ENCODE peak calls at places on chromosomes 3 and 15, in six cellular contexts. One of them, this sample, is unnamed.

GRCh38 chr3:173008978-173009377 is 132.1 kb downstream of the SPATA16 start:
- DNase-seq in HCT116: no peak
- DNase-seq in neuronal stem cell: no peak
- DNase-seq in fibroblast of lung: no peak
- DNase-seq in mesendoderm: no peak
- DNase-seq in neural progenitor cell: no peak
- DNase-seq in this sample: no peak

GRCh38 chr3:114362815-114363214 is 69.0 kb downstream of the TIGIT start:
- DNase-seq in HCT116: peak; percentile 33
- DNase-seq in neuronal stem cell: no peak
- DNase-seq in fibroblast of lung: peak; percentile 65
- DNase-seq in mesendoderm: peak; percentile 18
- DNase-seq in neural progenitor cell: no peak
- DNase-seq in this sample: no peak

GRCh38 chr15:57332326-57332725 is 44.0 kb upstream of the CGNL1 start:
- DNase-seq in HCT116: no peak
- DNase-seq in neuronal stem cell: no peak
- DNase-seq in fibroblast of lung: no peak
- DNase-seq in mesendoderm: no peak
- DNase-seq in neural progenitor cell: no peak
- DNase-seq in this sample: no peak

GRCh38 chr15:75089781-75090734 is 66.7 kb downstream of the PPCDC start:
- DNase-seq in HCT116: no peak
- DNase-seq in neuronal stem cell: no peak
- DNase-seq in fibroblast of lung: no peak
- DNase-seq in mesendoderm: peak; percentile 13
- DNase-seq in neural progenitor cell: no peak
- DNase-seq in this sample: no peak

GRCh38 chr15:70761931-70762468 is 1.4 kb downstream of the UACA start:
- DNase-seq in HCT116: no peak
- DNase-seq in neuronal stem cell: no peak
- DNase-seq in fibroblast of lung: peak; percentile 19
- DNase-seq in mesendoderm: no peak
- DNase-seq in neural progenitor cell: no peak
- DNase-seq in this sample: no peak

GRCh38 chr3:54780336-54780735 is 147.5 kb downstream of the LRTM1 start:
- DNase-seq in HCT116: no peak
- DNase-seq in neuronal stem cell: no peak
- DNase-seq in fibroblast of lung: no peak
- DNase-seq in mesendoderm: no peak
- DNase-seq in neural progenitor cell: no peak
- DNase-seq in this sample: no peak

GRCh38 chr3:190053919-190054672 is 66.6 kb downstream of the P3H2 start:
- DNase-seq in HCT116: peak; percentile 68
- DNase-seq in neuronal stem cell: no peak
- DNase-seq in fibroblast of lung: peak; percentile 75
- DNase-seq in mesendoderm: peak; percentile 77
- DNase-seq in neural progenitor cell: no peak
- DNase-seq in this sample: no peak

GRCh38 chr3:197256104-197256503 is 42.3 kb downstream of the DLG1 start:
- DNase-seq in HCT116: no peak
- DNase-seq in neuronal stem cell: no peak
- DNase-seq in fibroblast of lung: no peak
- DNase-seq in mesendoderm: no peak
- DNase-seq in neural progenitor cell: peak; percentile 41
- DNase-seq in this sample: no peak

GRCh38 chr15:79401301-79401700 is 30.8 kb upstream of the MINAR1 start:
- DNase-seq in HCT116: no peak
- DNase-seq in neuronal stem cell: no peak
- DNase-seq in fibroblast of lung: no peak
- DNase-seq in mesendoderm: no peak
- DNase-seq in neural progenitor cell: no peak
- DNase-seq in this sample: no peak

GRCh38 chr3:62041681-62042080 is 331.7 kb downstream of the FEZF2 start:
- DNase-seq in HCT116: no peak
- DNase-seq in neuronal stem cell: no peak
- DNase-seq in fibroblast of lung: no peak
- DNase-seq in mesendoderm: no peak
- DNase-seq in neural progenitor cell: no peak
- DNase-seq in this sample: no peak

GRCh38 chr3:120177907-120178306 is 83.7 kb upstream of the GSK3B start:
- DNase-seq in HCT116: no peak
- DNase-seq in neuronal stem cell: no peak
- DNase-seq in fibroblast of lung: peak; percentile 19
- DNase-seq in mesendoderm: peak; percentile 87
- DNase-seq in neural progenitor cell: no peak
- DNase-seq in this sample: peak; percentile 76

GRCh38 chr3:71581451-71581980 is 2.0 kb downstream of the FOXP1 start:
- DNase-seq in HCT116: no peak
- DNase-seq in neuronal stem cell: no peak
- DNase-seq in fibroblast of lung: no peak
- DNase-seq in mesendoderm: peak; percentile 65
- DNase-seq in neural progenitor cell: peak; percentile 65
- DNase-seq in this sample: peak; percentile 79

GRCh38 chr3:53935283-53935901 is 43.7 kb upstream of the SELENOK start:
- DNase-seq in HCT116: no peak
- DNase-seq in neuronal stem cell: no peak
- DNase-seq in fibroblast of lung: no peak
- DNase-seq in mesendoderm: no peak
- DNase-seq in neural progenitor cell: no peak
- DNase-seq in this sample: no peak

GRCh38 chr3:66428733-66429132 is 72.1 kb downstream of the LRIG1 start:
- DNase-seq in HCT116: no peak
- DNase-seq in neuronal stem cell: no peak
- DNase-seq in fibroblast of lung: peak; percentile 99
- DNase-seq in mesendoderm: peak; percentile 79
- DNase-seq in neural progenitor cell: no peak
- DNase-seq in this sample: no peak
- H3K27ac ChIP-seq in HCT116: no peak overlapping the region
- H3K27ac ChIP-seq in neuronal stem cell: peak overlapping the region; percentile 35
- H3K27ac ChIP-seq in fibroblast of lung: peak overlapping the region; percentile 86
- H3K27ac ChIP-seq in mesendoderm: no peak overlapping the region
- H3K27ac ChIP-seq in neural progenitor cell: peak overlapping the region; percentile 66
- H3K27ac ChIP-seq in this sample: peak overlapping the region; percentile 51

GRCh38 chr15:48644827-48645557 is 517 bp downstream of the FBN1 start:
- DNase-seq in HCT116: no peak
- DNase-seq in neuronal stem cell: peak; percentile 65
- DNase-seq in fibroblast of lung: peak; percentile 76
- DNase-seq in mesendoderm: peak; percentile 84
- DNase-seq in neural progenitor cell: peak; percentile 89
- DNase-seq in this sample: peak; percentile 86

GRCh38 chr15:48643236-48643635 is 2.3 kb downstream of the FBN1 start:
- DNase-seq in HCT116: no peak
- DNase-seq in neuronal stem cell: no peak
- DNase-seq in fibroblast of lung: no peak
- DNase-seq in mesendoderm: no peak
- DNase-seq in neural progenitor cell: no peak
- DNase-seq in this sample: no peak

GRCh38 chr15:48645558-48646330 is at the start of gene FBN1:
- DNase-seq in HCT116: no peak
- DNase-seq in neuronal stem cell: peak; percentile 91
- DNase-seq in fibroblast of lung: peak; percentile 94
- DNase-seq in mesendoderm: peak; percentile 94
- DNase-seq in neural progenitor cell: peak; percentile 94
- DNase-seq in this sample: peak; percentile 90

GRCh38 chr15:48643776-48644497 is 1.6 kb downstream of the FBN1 start:
- DNase-seq in HCT116: no peak
- DNase-seq in neuronal stem cell: no peak
- DNase-seq in fibroblast of lung: peak; percentile 45
- DNase-seq in mesendoderm: no peak
- DNase-seq in neural progenitor cell: peak; percentile 30
- DNase-seq in this sample: no peak

GRCh38 chr15:48644498-48644826 is 1.0 kb downstream of the FBN1 start:
- DNase-seq in HCT116: no peak
- DNase-seq in neuronal stem cell: no peak
- DNase-seq in fibroblast of lung: peak; percentile 56
- DNase-seq in mesendoderm: peak; percentile 47
- DNase-seq in neural progenitor cell: no peak
- DNase-seq in this sample: no peak
- H3K9ac ChIP-seq in HCT116: no peak overlapping the region
- H3K9ac ChIP-seq in neuronal stem cell: peak overlapping the region; percentile 85
- H3K9ac ChIP-seq in fibroblast of lung: peak overlapping the region; percentile 94
- H3K9ac ChIP-seq in mesendoderm: peak overlapping the region; percentile 35
- H3K9ac ChIP-seq in neural progenitor cell: peak overlapping the region; percentile 51
- H3K9ac ChIP-seq in this sample: peak overlapping the region; percentile 54

DNA sequence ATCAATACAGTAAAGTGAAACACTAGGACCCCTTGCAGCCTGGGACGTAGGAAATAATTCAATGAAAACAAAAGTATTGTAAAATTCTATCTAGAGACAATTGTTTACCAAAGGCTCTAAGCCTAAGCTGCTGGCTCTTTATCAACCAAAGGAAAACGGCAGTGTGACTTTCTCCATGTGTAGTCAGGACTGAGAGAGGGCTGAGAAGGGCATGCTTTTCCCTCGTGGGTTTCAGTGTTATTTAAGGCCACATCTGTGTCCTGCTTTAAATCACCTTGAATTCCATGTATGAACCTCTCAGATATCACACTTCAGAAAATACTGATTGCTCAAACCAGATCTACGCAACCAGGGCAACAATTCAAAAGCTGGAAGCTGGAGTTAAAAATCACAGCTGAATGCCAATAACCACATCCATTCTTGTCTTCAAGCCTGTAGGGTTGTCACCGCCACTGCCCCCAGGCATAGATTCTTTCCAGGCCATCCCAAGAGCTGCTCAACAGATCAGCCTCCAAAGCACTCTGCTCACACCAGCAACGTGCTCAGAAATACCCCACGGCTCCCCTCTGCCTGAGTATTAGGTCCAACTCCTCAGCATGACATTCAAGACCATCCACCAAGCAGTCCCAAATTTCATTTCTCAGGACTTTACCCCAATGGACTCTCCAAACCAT is 124.0 kb downstream of the SRGAP3 start:
- DNase-seq in HCT116: no peak
- DNase-seq in neuronal stem cell: no peak
- DNase-seq in fibroblast of lung: no peak
- DNase-seq in mesendoderm: peak; percentile 21
- DNase-seq in neural progenitor cell: no peak
- DNase-seq in this sample: no peak
- H3K36me3 ChIP-seq in HCT116: no peaks in the 10 kb centered on the region
- H3K36me3 ChIP-seq in neuronal stem cell: peaks cover 48% of the 10 kb centered on the region
- H3K36me3 ChIP-seq in fibroblast of lung: no peaks in the 10 kb centered on the region
- H3K36me3 ChIP-seq in mesendoderm: no peaks in the 10 kb centered on the region
- H3K36me3 ChIP-seq in neural progenitor cell: no peaks in the 10 kb centered on the region
- H3K36me3 ChIP-seq in this sample: no peaks in the 10 kb centered on the region

DNA sequence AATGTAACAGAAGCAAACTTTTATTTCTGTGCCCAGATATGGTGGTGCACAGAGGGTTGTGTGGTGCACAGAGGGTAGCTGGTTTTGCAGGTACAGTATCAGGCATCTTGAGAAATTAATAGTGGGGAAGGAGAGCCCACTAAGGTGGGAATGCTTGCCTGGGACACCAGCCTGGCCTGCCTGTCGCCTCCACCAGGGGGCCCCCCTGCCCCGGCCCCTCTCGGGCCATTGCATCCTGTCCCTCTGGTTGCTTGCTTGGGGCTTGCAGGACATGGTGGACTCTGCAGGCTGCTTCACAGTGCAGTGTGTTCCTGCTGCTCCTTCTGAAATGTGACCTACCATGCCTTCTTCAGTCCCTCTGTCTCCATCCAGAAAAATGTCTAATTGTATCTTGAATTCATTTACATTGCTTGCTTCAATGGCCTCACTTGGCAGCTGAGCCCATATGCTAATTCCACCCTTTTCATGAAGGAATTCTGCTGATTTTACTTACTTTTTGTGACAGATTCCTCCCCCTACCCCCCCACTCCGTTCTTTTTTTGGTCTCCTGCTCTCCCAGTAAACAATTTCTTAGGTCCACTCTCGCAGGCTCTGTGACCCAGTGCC is 73.6 kb downstream of the EEFSEC start:
- DNase-seq in HCT116: peak; percentile 10
- DNase-seq in neuronal stem cell: peak; percentile 23
- DNase-seq in fibroblast of lung: peak; percentile 34
- DNase-seq in mesendoderm: peak; percentile 71
- DNase-seq in neural progenitor cell: peak; percentile 69
- DNase-seq in this sample: peak; percentile 90
- H3K27ac ChIP-seq in HCT116: no peak overlapping the region
- H3K27ac ChIP-seq in neuronal stem cell: no peak overlapping the region
- H3K27ac ChIP-seq in fibroblast of lung: no peak overlapping the region
- H3K27ac ChIP-seq in mesendoderm: no peak overlapping the region
- H3K27ac ChIP-seq in neural progenitor cell: no peak overlapping the region
- H3K27ac ChIP-seq in this sample: no peak overlapping the region

DNA sequence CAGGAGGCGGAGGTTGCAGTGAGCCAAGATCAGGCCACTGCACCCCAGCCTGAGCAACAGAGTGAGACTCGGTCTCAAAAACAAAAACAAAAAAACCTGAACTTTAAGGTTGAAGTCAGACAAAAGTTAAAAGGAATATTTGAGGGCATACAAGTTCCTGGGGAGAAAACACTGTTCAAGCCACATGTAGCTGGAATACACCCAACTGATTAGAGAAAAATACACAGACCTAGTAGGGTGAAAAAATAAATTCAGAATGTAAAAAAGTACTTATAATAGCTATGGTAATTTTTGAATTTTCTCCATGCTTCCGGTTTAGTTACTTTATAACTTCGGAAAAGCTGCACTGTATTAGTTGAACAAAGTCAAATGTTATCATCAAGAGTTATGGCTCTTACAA is 42.6 kb upstream of the SNTN start:
- DNase-seq in HCT116: no peak
- DNase-seq in neuronal stem cell: no peak
- DNase-seq in fibroblast of lung: no peak
- DNase-seq in mesendoderm: no peak
- DNase-seq in neural progenitor cell: no peak
- DNase-seq in this sample: no peak
- H3K9ac ChIP-seq in HCT116: no peak overlapping the region
- H3K9ac ChIP-seq in neuronal stem cell: no peak overlapping the region
- H3K9ac ChIP-seq in fibroblast of lung: no peak overlapping the region
- H3K9ac ChIP-seq in mesendoderm: no peak overlapping the region
- H3K9ac ChIP-seq in neural progenitor cell: no peak overlapping the region
- H3K9ac ChIP-seq in this sample: no peak overlapping the region

GRCh38 chr3:14142567-14143270 is 17.9 kb downstream of the TMEM43 start:
- DNase-seq in HCT116: no peak
- DNase-seq in neuronal stem cell: no peak
- DNase-seq in fibroblast of lung: no peak
- DNase-seq in mesendoderm: no peak
- DNase-seq in neural progenitor cell: no peak
- DNase-seq in this sample: peak; percentile 42

GRCh38 chr3:14143271-14143605 is 18.4 kb downstream of the TMEM43 start:
- DNase-seq in HCT116: no peak
- DNase-seq in neuronal stem cell: no peak
- DNase-seq in fibroblast of lung: no peak
- DNase-seq in mesendoderm: no peak
- DNase-seq in neural progenitor cell: no peak
- DNase-seq in this sample: no peak

GRCh38 chr3:14144423-14145075 is 19.7 kb downstream of the TMEM43 start:
- DNase-seq in HCT116: peak; percentile 91
- DNase-seq in neuronal stem cell: peak; percentile 51
- DNase-seq in fibroblast of lung: peak; percentile 99
- DNase-seq in mesendoderm: peak; percentile 99
- DNase-seq in neural progenitor cell: no peak
- DNase-seq in this sample: peak; percentile 86

GRCh38 chr3:14145236-14145635 is 20.4 kb downstream of the TMEM43 start:
- DNase-seq in HCT116: no peak
- DNase-seq in neuronal stem cell: no peak
- DNase-seq in fibroblast of lung: peak; percentile 46
- DNase-seq in mesendoderm: peak; percentile 48
- DNase-seq in neural progenitor cell: no peak
- DNase-seq in this sample: peak; percentile 56

DNA sequence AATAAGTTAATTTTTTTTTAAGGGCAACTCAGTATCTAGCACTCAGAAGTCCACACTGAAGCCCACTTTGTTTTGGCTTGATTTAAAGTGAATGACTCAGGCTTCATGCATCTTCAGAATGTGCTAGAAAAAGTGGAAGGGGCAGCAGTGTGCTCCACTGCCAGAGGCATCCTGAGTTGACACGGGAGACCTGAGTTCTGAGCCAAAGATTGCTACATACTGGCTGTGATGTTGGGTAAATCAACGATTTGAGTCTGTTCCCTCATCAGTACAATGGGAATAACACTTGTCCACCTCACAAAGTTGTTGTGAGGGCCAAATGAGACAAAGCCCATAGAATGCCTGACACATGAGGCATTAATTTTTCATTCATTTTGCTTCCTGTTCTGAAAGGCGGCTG is 19.0 kb downstream of the TMEM43 start:
- DNase-seq in HCT116: no peak
- DNase-seq in neuronal stem cell: no peak
- DNase-seq in fibroblast of lung: peak; percentile 96
- DNase-seq in mesendoderm: peak; percentile 97
- DNase-seq in neural progenitor cell: no peak
- DNase-seq in this sample: peak; percentile 68
- H3K36me3 ChIP-seq in HCT116: peaks cover 4% of the 10 kb centered on the region
- H3K36me3 ChIP-seq in neuronal stem cell: peaks cover 92% of the 10 kb centered on the region
- H3K36me3 ChIP-seq in fibroblast of lung: peaks cover 38% of the 10 kb centered on the region
- H3K36me3 ChIP-seq in mesendoderm: peaks cover 4% of the 10 kb centered on the region
- H3K36me3 ChIP-seq in neural progenitor cell: no peaks in the 10 kb centered on the region
- H3K36me3 ChIP-seq in this sample: peaks cover 68% of the 10 kb centered on the region